ENCODE peak calls at places on chromosome 20, in nine cellular contexts. One of them, this sample, is unnamed.

GRCh38 chr20:31860431-31861345 is 9.6 kb downstream of the DUSP15 start:
- DNase-seq in MCF 10A: peak
- DNase-seq in left lung: no peak
- DNase-seq in ELF-1: peak
- DNase-seq in activated T-helper 9 cell treated with anti-CD3 and anti-CD28 coated beads, Interleukin-2, amount 50 U/mL, for 16 hours: no peak
- DNase-seq in GM12891: no peak
- DNase-seq in colonic mucosa: no peak
- DNase-seq in HEK293T: no peak
- DNase-seq in progenitor cell of endocrine pancreas: no peak
- DNase-seq in this sample: no peak

GRCh38 chr20:49969946-49970345 is 12.8 kb upstream of the SNAI1 start:
- DNase-seq in MCF 10A: no peak
- DNase-seq in left lung: no peak
- DNase-seq in ELF-1: no peak
- DNase-seq in activated T-helper 9 cell treated with anti-CD3 and anti-CD28 coated beads, Interleukin-2, amount 50 U/mL, for 16 hours: no peak
- DNase-seq in GM12891: no peak
- DNase-seq in colonic mucosa: no peak
- DNase-seq in HEK293T: no peak
- DNase-seq in progenitor cell of endocrine pancreas: no peak
- DNase-seq in this sample: no peak

GRCh38 chr20:50855498-50856474 is 60.9 kb downstream of the BCAS4 start:
- DNase-seq in MCF 10A: peak
- DNase-seq in left lung: no peak
- DNase-seq in ELF-1: peak
- DNase-seq in activated T-helper 9 cell treated with anti-CD3 and anti-CD28 coated beads, Interleukin-2, amount 50 U/mL, for 16 hours: no peak
- DNase-seq in GM12891: no peak
- DNase-seq in colonic mucosa: no peak
- DNase-seq in HEK293T: no peak
- DNase-seq in progenitor cell of endocrine pancreas: no peak
- DNase-seq in this sample: peak

GRCh38 chr20:38791940-38792339 is 13.6 kb upstream of the PPP1R16B start:
- DNase-seq in MCF 10A: no peak
- DNase-seq in left lung: no peak
- DNase-seq in ELF-1: no peak
- DNase-seq in activated T-helper 9 cell treated with anti-CD3 and anti-CD28 coated beads, Interleukin-2, amount 50 U/mL, for 16 hours: no peak
- DNase-seq in GM12891: no peak
- DNase-seq in colonic mucosa: no peak
- DNase-seq in HEK293T: no peak
- DNase-seq in progenitor cell of endocrine pancreas: no peak
- DNase-seq in this sample: no peak

GRCh38 chr20:33649201-33649631 is 12.9 kb upstream of the C20orf144 start:
- DNase-seq in MCF 10A: no peak
- DNase-seq in left lung: no peak
- DNase-seq in ELF-1: no peak
- DNase-seq in activated T-helper 9 cell treated with anti-CD3 and anti-CD28 coated beads, Interleukin-2, amount 50 U/mL, for 16 hours: no peak
- DNase-seq in GM12891: no peak
- DNase-seq in colonic mucosa: peak
- DNase-seq in HEK293T: no peak
- DNase-seq in progenitor cell of endocrine pancreas: no peak
- DNase-seq in this sample: no peak

GRCh38 chr20:43529457-43530153 is 22.1 kb downstream of the L3MBTL1 start:
- DNase-seq in MCF 10A: no peak
- DNase-seq in left lung: no peak
- DNase-seq in ELF-1: no peak
- DNase-seq in activated T-helper 9 cell treated with anti-CD3 and anti-CD28 coated beads, Interleukin-2, amount 50 U/mL, for 16 hours: no peak
- DNase-seq in GM12891: no peak
- DNase-seq in colonic mucosa: no peak
- DNase-seq in HEK293T: no peak
- DNase-seq in progenitor cell of endocrine pancreas: no peak
- DNase-seq in this sample: no peak

GRCh38 chr20:20612251-20612650 is 100.2 kb downstream of the RALGAPA2 start:
- DNase-seq in MCF 10A: no peak
- DNase-seq in left lung: no peak
- DNase-seq in ELF-1: no peak
- DNase-seq in activated T-helper 9 cell treated with anti-CD3 and anti-CD28 coated beads, Interleukin-2, amount 50 U/mL, for 16 hours: no peak
- DNase-seq in GM12891: no peak
- DNase-seq in colonic mucosa: no peak
- DNase-seq in HEK293T: no peak
- DNase-seq in progenitor cell of endocrine pancreas: no peak
- DNase-seq in this sample: no peak

GRCh38 chr20:35739294-35740163 is 2.5 kb downstream of the RBM39 start:
- DNase-seq in MCF 10A: peak
- DNase-seq in left lung: no peak
- DNase-seq in ELF-1: no peak
- DNase-seq in activated T-helper 9 cell treated with anti-CD3 and anti-CD28 coated beads, Interleukin-2, amount 50 U/mL, for 16 hours: no peak
- DNase-seq in GM12891: no peak
- DNase-seq in colonic mucosa: no peak
- DNase-seq in HEK293T: no peak
- DNase-seq in progenitor cell of endocrine pancreas: no peak
- DNase-seq in this sample: no peak

GRCh38 chr20:63503524-63503923 is 4.6 kb upstream of the EEF1A2 start:
- DNase-seq in MCF 10A: no peak
- DNase-seq in left lung: no peak
- DNase-seq in ELF-1: no peak
- DNase-seq in activated T-helper 9 cell treated with anti-CD3 and anti-CD28 coated beads, Interleukin-2, amount 50 U/mL, for 16 hours: no peak
- DNase-seq in GM12891: no peak
- DNase-seq in colonic mucosa: no peak
- DNase-seq in HEK293T: no peak
- DNase-seq in progenitor cell of endocrine pancreas: no peak
- DNase-seq in this sample: no peak

GRCh38 chr20:33859157-33859695 is 48.1 kb downstream of the CHMP4B start:
- DNase-seq in MCF 10A: peak
- DNase-seq in left lung: no peak
- DNase-seq in ELF-1: peak
- DNase-seq in activated T-helper 9 cell treated with anti-CD3 and anti-CD28 coated beads, Interleukin-2, amount 50 U/mL, for 16 hours: no peak
- DNase-seq in GM12891: no peak
- DNase-seq in colonic mucosa: no peak
- DNase-seq in HEK293T: no peak
- DNase-seq in progenitor cell of endocrine pancreas: no peak
- DNase-seq in this sample: no peak

GRCh38 chr20:20491110-20491783 is 123.3 kb downstream of the INSM1 start:
- DNase-seq in MCF 10A: no peak
- DNase-seq in left lung: no peak
- DNase-seq in ELF-1: no peak
- DNase-seq in activated T-helper 9 cell treated with anti-CD3 and anti-CD28 coated beads, Interleukin-2, amount 50 U/mL, for 16 hours: no peak
- DNase-seq in GM12891: no peak
- DNase-seq in colonic mucosa: no peak
- DNase-seq in HEK293T: no peak
- DNase-seq in progenitor cell of endocrine pancreas: no peak
- DNase-seq in this sample: no peak

GRCh38 chr20:15107952-15108351 is 770.5 kb upstream of the FLRT3 start:
- DNase-seq in MCF 10A: no peak
- DNase-seq in left lung: no peak
- DNase-seq in ELF-1: no peak
- DNase-seq in activated T-helper 9 cell treated with anti-CD3 and anti-CD28 coated beads, Interleukin-2, amount 50 U/mL, for 16 hours: no peak
- DNase-seq in GM12891: no peak
- DNase-seq in colonic mucosa: no peak
- DNase-seq in HEK293T: no peak
- DNase-seq in progenitor cell of endocrine pancreas: no peak
- DNase-seq in this sample: no peak

GRCh38 chr20:37839432-37839827 is 63.5 kb upstream of the VSTM2L start:
- DNase-seq in MCF 10A: no peak
- DNase-seq in left lung: no peak
- DNase-seq in ELF-1: no peak
- DNase-seq in activated T-helper 9 cell treated with anti-CD3 and anti-CD28 coated beads, Interleukin-2, amount 50 U/mL, for 16 hours: no peak
- DNase-seq in GM12891: no peak
- DNase-seq in colonic mucosa: no peak
- DNase-seq in HEK293T: peak
- DNase-seq in progenitor cell of endocrine pancreas: no peak
- DNase-seq in this sample: no peak

GRCh38 chr20:61459266-61459665 is 207.2 kb downstream of the CDH4 start:
- DNase-seq in MCF 10A: no peak
- DNase-seq in left lung: no peak
- DNase-seq in ELF-1: no peak
- DNase-seq in activated T-helper 9 cell treated with anti-CD3 and anti-CD28 coated beads, Interleukin-2, amount 50 U/mL, for 16 hours: no peak
- DNase-seq in GM12891: no peak
- DNase-seq in colonic mucosa: no peak
- DNase-seq in HEK293T: no peak
- DNase-seq in progenitor cell of endocrine pancreas: no peak
- DNase-seq in this sample: no peak

GRCh38 chr20:51413753-51414323 is 128.7 kb downstream of the NFATC2 start:
- DNase-seq in MCF 10A: no peak
- DNase-seq in left lung: no peak
- DNase-seq in ELF-1: no peak
- DNase-seq in activated T-helper 9 cell treated with anti-CD3 and anti-CD28 coated beads, Interleukin-2, amount 50 U/mL, for 16 hours: no peak
- DNase-seq in GM12891: peak
- DNase-seq in colonic mucosa: no peak
- DNase-seq in HEK293T: no peak
- DNase-seq in progenitor cell of endocrine pancreas: no peak
- DNase-seq in this sample: no peak

GRCh38 chr20:38303908-38304379 is at the start of gene BPI:
- DNase-seq in MCF 10A: no peak
- DNase-seq in left lung: peak
- DNase-seq in ELF-1: no peak
- DNase-seq in activated T-helper 9 cell treated with anti-CD3 and anti-CD28 coated beads, Interleukin-2, amount 50 U/mL, for 16 hours: no peak
- DNase-seq in GM12891: no peak
- DNase-seq in colonic mucosa: no peak
- DNase-seq in HEK293T: no peak
- DNase-seq in progenitor cell of endocrine pancreas: no peak
- DNase-seq in this sample: no peak

GRCh38 chr20:64203037-64203777 is 39.0 kb downstream of the MYT1 start:
- DNase-seq in MCF 10A: no peak
- DNase-seq in left lung: no peak
- DNase-seq in ELF-1: no peak
- DNase-seq in activated T-helper 9 cell treated with anti-CD3 and anti-CD28 coated beads, Interleukin-2, amount 50 U/mL, for 16 hours: no peak
- DNase-seq in GM12891: no peak
- DNase-seq in colonic mucosa: no peak
- DNase-seq in HEK293T: no peak
- DNase-seq in progenitor cell of endocrine pancreas: no peak
- DNase-seq in this sample: no peak

GRCh38 chr20:23641936-23642751 is 4.4 kb upstream of the CST3 start:
- DNase-seq in MCF 10A: peak
- DNase-seq in left lung: no peak
- DNase-seq in ELF-1: peak
- DNase-seq in activated T-helper 9 cell treated with anti-CD3 and anti-CD28 coated beads, Interleukin-2, amount 50 U/mL, for 16 hours: no peak
- DNase-seq in GM12891: no peak
- DNase-seq in colonic mucosa: no peak
- DNase-seq in HEK293T: no peak
- DNase-seq in progenitor cell of endocrine pancreas: no peak
- DNase-seq in this sample: peak

GRCh38 chr20:24118781-24119175 is 130.2 kb upstream of the GGTLC1 start:
- DNase-seq in MCF 10A: peak
- DNase-seq in left lung: no peak
- DNase-seq in ELF-1: no peak
- DNase-seq in activated T-helper 9 cell treated with anti-CD3 and anti-CD28 coated beads, Interleukin-2, amount 50 U/mL, for 16 hours: no peak
- DNase-seq in GM12891: no peak
- DNase-seq in colonic mucosa: no peak
- DNase-seq in HEK293T: no peak
- DNase-seq in progenitor cell of endocrine pancreas: no peak
- DNase-seq in this sample: no peak

GRCh38 chr20:37394543-37395410 is 48.8 kb downstream of the SRC start:
- DNase-seq in MCF 10A: peak
- DNase-seq in left lung: no peak
- DNase-seq in ELF-1: peak
- DNase-seq in activated T-helper 9 cell treated with anti-CD3 and anti-CD28 coated beads, Interleukin-2, amount 50 U/mL, for 16 hours: no peak
- DNase-seq in GM12891: no peak
- DNase-seq in colonic mucosa: no peak
- DNase-seq in HEK293T: no peak
- DNase-seq in progenitor cell of endocrine pancreas: no peak
- DNase-seq in this sample: no peak

GRCh38 chr20:35617397-35618031 is 1.9 kb downstream of the SPAG4 start:
- DNase-seq in MCF 10A: peak
- DNase-seq in left lung: peak
- DNase-seq in ELF-1: peak
- DNase-seq in activated T-helper 9 cell treated with anti-CD3 and anti-CD28 coated beads, Interleukin-2, amount 50 U/mL, for 16 hours: no peak
- DNase-seq in GM12891: peak
- DNase-seq in colonic mucosa: peak
- DNase-seq in HEK293T: peak
- DNase-seq in progenitor cell of endocrine pancreas: no peak
- DNase-seq in this sample: peak

GRCh38 chr20:62481441-62482135 is 5.8 kb upstream of the GATA5 start:
- DNase-seq in MCF 10A: no peak
- DNase-seq in left lung: no peak
- DNase-seq in ELF-1: no peak
- DNase-seq in activated T-helper 9 cell treated with anti-CD3 and anti-CD28 coated beads, Interleukin-2, amount 50 U/mL, for 16 hours: no peak
- DNase-seq in GM12891: no peak
- DNase-seq in colonic mucosa: no peak
- DNase-seq in HEK293T: no peak
- DNase-seq in progenitor cell of endocrine pancreas: no peak
- DNase-seq in this sample: no peak

GRCh38 chr20:25481235-25481917 is 73.9 kb downstream of the GINS1 start:
- DNase-seq in MCF 10A: no peak
- DNase-seq in left lung: no peak
- DNase-seq in ELF-1: no peak
- DNase-seq in activated T-helper 9 cell treated with anti-CD3 and anti-CD28 coated beads, Interleukin-2, amount 50 U/mL, for 16 hours: no peak
- DNase-seq in GM12891: no peak
- DNase-seq in colonic mucosa: no peak
- DNase-seq in HEK293T: no peak
- DNase-seq in progenitor cell of endocrine pancreas: no peak
- DNase-seq in this sample: no peak

GRCh38 chr20:42483694-42484303 is 705.9 kb downstream of the PTPRT start:
- DNase-seq in MCF 10A: no peak
- DNase-seq in left lung: no peak
- DNase-seq in ELF-1: peak
- DNase-seq in activated T-helper 9 cell treated with anti-CD3 and anti-CD28 coated beads, Interleukin-2, amount 50 U/mL, for 16 hours: no peak
- DNase-seq in GM12891: no peak
- DNase-seq in colonic mucosa: peak
- DNase-seq in HEK293T: peak
- DNase-seq in progenitor cell of endocrine pancreas: no peak
- DNase-seq in this sample: no peak

GRCh38 chr20:50624351-50625016 is 66.9 kb downstream of the RIPOR3 start:
- DNase-seq in MCF 10A: peak
- DNase-seq in left lung: peak
- DNase-seq in ELF-1: no peak
- DNase-seq in activated T-helper 9 cell treated with anti-CD3 and anti-CD28 coated beads, Interleukin-2, amount 50 U/mL, for 16 hours: no peak
- DNase-seq in GM12891: no peak
- DNase-seq in colonic mucosa: no peak
- DNase-seq in HEK293T: no peak
- DNase-seq in progenitor cell of endocrine pancreas: no peak
- DNase-seq in this sample: peak

This sample was measured in kidney epithelial cell.